ENCODE peak calls at places on chromosomes 7 and 10, in five cellular contexts. One of them, this sample, is unnamed.
A peak's percentile ranks its signal among the peaks of the same experiment; 100 is the strongest.

GRCh38 chr7:112654322-112655216 is 135.6 kb downstream of the TMEM168 start:
- DNase-seq in endodermal cell: no peak
- DNase-seq in epithelial cell of esophagus: peak; percentile 49
- DNase-seq in mucosa of descending colon: no peak
- DNase-seq in body of pancreas: no peak
- DNase-seq in this sample: no peak

GRCh38 chr10:80794996-80795395 is 257.3 kb downstream of the SH2D4B start:
- DNase-seq in endodermal cell: no peak
- DNase-seq in epithelial cell of esophagus: no peak
- DNase-seq in mucosa of descending colon: no peak
- DNase-seq in body of pancreas: no peak
- DNase-seq in this sample: no peak

GRCh38 chr10:64574371-64574770 is 1053.2 kb downstream of the REEP3 start:
- DNase-seq in endodermal cell: no peak
- DNase-seq in epithelial cell of esophagus: no peak
- DNase-seq in mucosa of descending colon: peak; percentile 22
- DNase-seq in body of pancreas: peak; percentile 39
- DNase-seq in this sample: no peak

GRCh38 chr10:16953270-16953669 is 136.0 kb upstream of the RSU1 start:
- DNase-seq in endodermal cell: no peak
- DNase-seq in epithelial cell of esophagus: peak; percentile 8
- DNase-seq in mucosa of descending colon: no peak
- DNase-seq in body of pancreas: no peak
- DNase-seq in this sample: no peak

GRCh38 chr10:72653383-72654096 is 27.7 kb upstream of the MICU1 start:
- DNase-seq in endodermal cell: no peak
- DNase-seq in epithelial cell of esophagus: no peak
- DNase-seq in mucosa of descending colon: no peak
- DNase-seq in body of pancreas: no peak
- DNase-seq in this sample: no peak

GRCh38 chr10:33330543-33331019 is 3.9 kb downstream of the NRP1 start:
- DNase-seq in endodermal cell: peak; percentile 92
- DNase-seq in epithelial cell of esophagus: peak; percentile 86
- DNase-seq in mucosa of descending colon: peak; percentile 92
- DNase-seq in body of pancreas: peak; percentile 80
- DNase-seq in this sample: peak; percentile 86

GRCh38 chr10:61052469-61053205 is 108.7 kb upstream of the RHOBTB1 start:
- DNase-seq in endodermal cell: peak; percentile 64
- DNase-seq in epithelial cell of esophagus: no peak
- DNase-seq in mucosa of descending colon: no peak
- DNase-seq in body of pancreas: no peak
- DNase-seq in this sample: no peak

GRCh38 chr10:59829601-59830000 is 76.3 kb upstream of the MRLN start:
- DNase-seq in endodermal cell: no peak
- DNase-seq in epithelial cell of esophagus: no peak
- DNase-seq in mucosa of descending colon: no peak
- DNase-seq in body of pancreas: no peak
- DNase-seq in this sample: no peak

GRCh38 chr7:5598769-5599371 is 175.2 kb upstream of the TNRC18 start:
- DNase-seq in endodermal cell: peak; percentile 75
- DNase-seq in epithelial cell of esophagus: peak; percentile 43
- DNase-seq in mucosa of descending colon: no peak
- DNase-seq in body of pancreas: no peak
- DNase-seq in this sample: no peak

GRCh38 chr10:18797286-18797685 is 138.1 kb downstream of the ARL5B start:
- DNase-seq in endodermal cell: no peak
- DNase-seq in epithelial cell of esophagus: peak; percentile 56
- DNase-seq in mucosa of descending colon: no peak
- DNase-seq in body of pancreas: no peak
- DNase-seq in this sample: no peak

GRCh38 chr10:120989996-120990395 is 138.8 kb downstream of the WDR11 start:
- DNase-seq in endodermal cell: no peak
- DNase-seq in epithelial cell of esophagus: no peak
- DNase-seq in mucosa of descending colon: no peak
- DNase-seq in body of pancreas: no peak
- DNase-seq in this sample: no peak

GRCh38 chr7:101690061-101690460 is 61.0 kb upstream of the MYL10 start:
- DNase-seq in endodermal cell: no peak
- DNase-seq in epithelial cell of esophagus: peak; percentile 61
- DNase-seq in mucosa of descending colon: peak; percentile 67
- DNase-seq in body of pancreas: no peak
- DNase-seq in this sample: no peak

GRCh38 chr7:141685285-141686035 is 16.5 kb downstream of the DENND11 start:
- DNase-seq in endodermal cell: no peak
- DNase-seq in epithelial cell of esophagus: no peak
- DNase-seq in mucosa of descending colon: no peak
- DNase-seq in body of pancreas: no peak
- DNase-seq in this sample: no peak

GRCh38 chr7:70586822-70587221 is 545.1 kb upstream of the GALNT17 start:
- DNase-seq in endodermal cell: no peak
- DNase-seq in epithelial cell of esophagus: no peak
- DNase-seq in mucosa of descending colon: no peak
- DNase-seq in body of pancreas: no peak
- DNase-seq in this sample: no peak

GRCh38 chr7:98816206-98816605 is 53.6 kb downstream of the TMEM130 start:
- DNase-seq in endodermal cell: no peak
- DNase-seq in epithelial cell of esophagus: no peak
- DNase-seq in mucosa of descending colon: no peak
- DNase-seq in body of pancreas: no peak
- DNase-seq in this sample: no peak

GRCh38 chr10:42960491-42961155 is 116.2 kb upstream of the RET start:
- DNase-seq in endodermal cell: peak; percentile 81
- DNase-seq in epithelial cell of esophagus: peak; percentile 47
- DNase-seq in mucosa of descending colon: no peak
- DNase-seq in body of pancreas: no peak
- DNase-seq in this sample: no peak

GRCh38 chr7:26029911-26030310 is 122.1 kb upstream of the NFE2L3 start:
- DNase-seq in endodermal cell: no peak
- DNase-seq in epithelial cell of esophagus: no peak
- DNase-seq in mucosa of descending colon: no peak
- DNase-seq in body of pancreas: no peak
- DNase-seq in this sample: no peak

GRCh38 chr7:112439476-112439875 is 10.8 kb upstream of the IFRD1 start:
- DNase-seq in endodermal cell: no peak
- DNase-seq in epithelial cell of esophagus: no peak
- DNase-seq in mucosa of descending colon: no peak
- DNase-seq in body of pancreas: no peak
- DNase-seq in this sample: no peak

GRCh38 chr7:74581916-74582440 is 75.5 kb upstream of the GTF2I start:
- DNase-seq in endodermal cell: no peak
- DNase-seq in epithelial cell of esophagus: peak; percentile 89
- DNase-seq in mucosa of descending colon: no peak
- DNase-seq in body of pancreas: no peak
- DNase-seq in this sample: no peak

GRCh38 chr10:132657737-132658136 is 120.2 kb downstream of the INPP5A start:
- DNase-seq in endodermal cell: no peak
- DNase-seq in epithelial cell of esophagus: no peak
- DNase-seq in mucosa of descending colon: no peak
- DNase-seq in body of pancreas: peak; percentile 10
- DNase-seq in this sample: no peak

GRCh38 chr7:40192036-40192435 is 57.2 kb downstream of the SUGCT start:
- DNase-seq in endodermal cell: no peak
- DNase-seq in epithelial cell of esophagus: peak; percentile 21
- DNase-seq in mucosa of descending colon: no peak
- DNase-seq in body of pancreas: no peak
- DNase-seq in this sample: no peak

GRCh38 chr10:43075612-43076003 is 1.3 kb upstream of the RET start:
- DNase-seq in endodermal cell: peak; percentile 72
- DNase-seq in epithelial cell of esophagus: peak; percentile 39
- DNase-seq in mucosa of descending colon: peak; percentile 10
- DNase-seq in body of pancreas: no peak
- DNase-seq in this sample: peak; percentile 16

GRCh38 chr7:86947956-86948355 is 111.5 kb downstream of the ELAPOR2 start:
- DNase-seq in endodermal cell: no peak
- DNase-seq in epithelial cell of esophagus: no peak
- DNase-seq in mucosa of descending colon: no peak
- DNase-seq in body of pancreas: no peak
- DNase-seq in this sample: no peak

GRCh38 chr7:100540073-100540723 is 1.2 kb downstream of the AGFG2 start:
- DNase-seq in endodermal cell: no peak
- DNase-seq in epithelial cell of esophagus: no peak
- DNase-seq in mucosa of descending colon: peak; percentile 89
- DNase-seq in body of pancreas: peak; percentile 94
- DNase-seq in this sample: no peak

GRCh38 chr7:25382175-25382574 is 153.9 kb upstream of the NPVF start:
- DNase-seq in endodermal cell: no peak
- DNase-seq in epithelial cell of esophagus: no peak
- DNase-seq in mucosa of descending colon: no peak
- DNase-seq in body of pancreas: no peak
- DNase-seq in this sample: no peak

GRCh38 chr10:107415446-107415845 is 250.9 kb upstream of the SORCS1 start:
- DNase-seq in endodermal cell: no peak
- DNase-seq in epithelial cell of esophagus: no peak
- DNase-seq in mucosa of descending colon: peak; percentile 5
- DNase-seq in body of pancreas: no peak
- DNase-seq in this sample: no peak

GRCh38 chr10:110762109-110762848 is 109.4 kb upstream of the PDCD4 start:
- DNase-seq in endodermal cell: no peak
- DNase-seq in epithelial cell of esophagus: no peak
- DNase-seq in mucosa of descending colon: no peak
- DNase-seq in body of pancreas: no peak
- DNase-seq in this sample: no peak

GRCh38 chr10:132724436-132724835 is 61.5 kb downstream of the NKX6-2 start:
- DNase-seq in endodermal cell: no peak
- DNase-seq in epithelial cell of esophagus: no peak
- DNase-seq in mucosa of descending colon: no peak
- DNase-seq in body of pancreas: no peak
- DNase-seq in this sample: no peak

DNA sequence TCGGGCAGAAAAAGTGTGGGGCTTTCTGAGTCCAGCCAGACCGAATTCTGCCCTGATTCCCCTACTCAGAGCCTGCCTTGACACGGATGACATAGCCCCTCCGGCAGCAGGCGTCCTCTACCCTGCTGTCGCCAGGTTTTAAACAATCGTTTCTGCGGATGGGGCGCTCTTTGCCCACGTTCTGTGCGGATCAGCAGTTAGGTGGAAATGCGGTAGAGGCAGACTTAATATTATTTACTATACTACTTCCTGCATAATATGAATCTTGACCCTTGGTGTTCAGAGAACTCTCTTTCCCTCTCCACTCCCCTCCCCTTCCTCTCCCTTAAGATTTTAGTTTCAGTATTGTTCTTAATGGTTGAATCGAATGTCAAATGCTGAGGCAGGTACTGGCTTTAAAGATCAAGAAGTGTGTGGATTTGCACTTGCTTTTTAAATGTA is 2.4 kb downstream of the GATA3 start:
- DNase-seq in endodermal cell: peak; percentile 64
- DNase-seq in epithelial cell of esophagus: no peak
- DNase-seq in mucosa of descending colon: peak; percentile 17
- DNase-seq in body of pancreas: no peak
- DNase-seq in this sample: peak; percentile 84
- TF ChIP-seq CTCF in endodermal cell: no peak
- TF ChIP-seq CTCF in epithelial cell of esophagus: no peak
- TF ChIP-seq CTCF in mucosa of descending colon: no peak
- TF ChIP-seq CTCF in body of pancreas: no peak
- TF ChIP-seq CTCF in this sample: no peak

DNA sequence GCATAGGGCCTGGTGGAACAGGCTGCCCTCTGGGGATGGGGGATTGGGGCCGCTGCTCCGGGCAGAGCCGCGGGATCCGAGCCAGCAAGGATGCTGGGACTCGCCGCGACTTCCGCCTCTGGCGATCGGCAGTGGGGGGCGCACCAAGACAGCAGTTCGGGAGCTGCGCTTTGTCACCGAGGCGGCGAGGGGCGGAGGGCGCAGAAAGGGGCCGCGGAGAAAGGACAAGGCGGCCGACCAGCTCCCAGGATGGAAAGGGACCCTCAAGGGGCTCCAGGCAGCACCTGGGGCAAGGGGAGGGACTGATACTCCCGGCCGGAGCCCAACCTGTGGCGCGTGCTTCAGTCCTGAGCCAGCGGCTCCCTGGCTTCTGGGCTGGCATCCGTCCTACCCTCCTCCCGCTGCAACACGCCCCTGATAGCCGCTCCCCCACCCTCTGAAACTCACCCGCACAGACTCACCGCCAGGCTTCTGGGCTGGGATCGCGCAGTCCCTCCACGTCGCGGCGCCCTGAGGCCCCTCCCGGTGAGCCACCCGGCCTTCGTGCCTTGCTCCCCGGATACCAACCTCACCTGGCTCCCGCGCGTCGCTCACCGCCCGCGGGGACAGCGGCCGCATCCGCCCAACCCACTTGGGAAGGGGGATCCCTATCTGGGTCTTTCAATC is 7.1 kb upstream of the EVX1 start:
- DNase-seq in endodermal cell: peak; percentile 92
- DNase-seq in epithelial cell of esophagus: peak; percentile 21
- DNase-seq in mucosa of descending colon: peak; percentile 79
- DNase-seq in body of pancreas: peak; percentile 52
- DNase-seq in this sample: peak; percentile 44
- TF ChIP-seq CTCF in endodermal cell: peak; percentile 75
- TF ChIP-seq CTCF in epithelial cell of esophagus: no peak
- TF ChIP-seq CTCF in mucosa of descending colon: peak; percentile 25
- TF ChIP-seq CTCF in body of pancreas: peak; percentile 11
- TF ChIP-seq CTCF in this sample: no peak

GRCh38 chr7:149690688-149691446 is 82.5 kb downstream of the ZNF467 start:
- DNase-seq in endodermal cell: peak; percentile 95
- DNase-seq in epithelial cell of esophagus: peak; percentile 81
- DNase-seq in mucosa of descending colon: peak; percentile 7
- DNase-seq in body of pancreas: no peak
- DNase-seq in this sample: peak; percentile 54
- TF ChIP-seq CTCF in endodermal cell: no peak
- TF ChIP-seq CTCF in epithelial cell of esophagus: no peak
- TF ChIP-seq CTCF in mucosa of descending colon: no peak
- TF ChIP-seq CTCF in body of pancreas: no peak
- TF ChIP-seq CTCF in this sample: no peak

DNA sequence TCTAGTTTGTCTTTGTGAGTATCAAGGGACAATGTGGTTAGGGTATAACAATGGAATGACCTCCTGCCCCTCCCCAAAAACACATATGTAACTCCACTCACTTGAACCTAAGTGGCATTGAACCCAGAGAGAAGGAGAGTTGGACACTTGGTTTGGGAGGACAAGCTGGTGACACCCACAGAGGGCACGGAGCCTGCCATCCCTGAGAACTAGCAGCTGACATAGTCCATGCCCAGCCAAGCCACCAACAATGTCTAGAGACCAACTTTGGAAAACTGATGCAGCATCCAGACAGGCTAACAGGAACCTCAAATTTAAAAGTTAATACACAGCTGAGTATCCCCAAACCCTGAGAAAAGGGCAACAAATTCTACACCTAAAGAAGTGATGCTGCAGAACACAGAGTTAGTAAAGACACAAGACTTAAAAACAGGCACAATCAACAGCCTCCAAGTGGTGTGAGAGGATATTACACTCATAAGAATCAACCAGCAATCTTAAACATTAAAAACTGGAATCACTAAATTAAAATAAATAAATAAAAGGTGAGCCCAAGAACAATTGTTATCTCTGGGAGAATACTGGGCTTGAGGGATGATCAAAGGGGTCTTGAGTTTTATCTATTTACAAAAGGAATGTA is 27.2 kb downstream of the NUDCD3 start:
- DNase-seq in endodermal cell: no peak
- DNase-seq in epithelial cell of esophagus: peak; percentile 30
- DNase-seq in mucosa of descending colon: no peak
- DNase-seq in body of pancreas: no peak
- DNase-seq in this sample: no peak
- TF ChIP-seq CTCF in endodermal cell: peak; percentile 66
- TF ChIP-seq CTCF in epithelial cell of esophagus: peak; percentile 28
- TF ChIP-seq CTCF in mucosa of descending colon: no peak
- TF ChIP-seq CTCF in body of pancreas: peak; percentile 12
- TF ChIP-seq CTCF in this sample: peak; percentile 60

This sample was measured in activated CD8-positive, alpha-beta T cell treated with anti-CD3 and anti-CD28 coated beads for 36 hours.